ENCODE peak calls at places on chromosomes 16 and 17, in four cellular contexts. One of them, this sample, is unnamed.

GRCh38 chr17:79005063-79005861 is 4.3 kb downstream of the CANT1 start:
- DNase-seq in thyroid gland: peak; percentile 59
- DNase-seq in neural crest cell: no peak
- DNase-seq in ovary: peak; percentile 6
- DNase-seq in this sample: no peak

GRCh38 chr17:63932721-63933120 is 590 bp upstream of the CD79B start:
- DNase-seq in ovary: no peak
- DNase-seq in thyroid gland: no peak
- DNase-seq in neural crest cell: no peak
- DNase-seq in this sample: no peak

GRCh38 chr16:66189951-66190350 is 176.5 kb upstream of the CDH5 start:
- DNase-seq in thyroid gland: no peak
- DNase-seq in ovary: no peak
- DNase-seq in neural crest cell: no peak
- DNase-seq in this sample: peak; percentile 64

GRCh38 chr17:13503526-13503925 is 98.2 kb downstream of the HS3ST3A1 start:
- DNase-seq in ovary: no peak
- DNase-seq in neural crest cell: no peak
- DNase-seq in thyroid gland: no peak
- DNase-seq in this sample: no peak

GRCh38 chr16:15899538-15900100 is 11.2 kb upstream of the CEP20 start:
- DNase-seq in ovary: peak; percentile 12
- DNase-seq in neural crest cell: no peak
- DNase-seq in thyroid gland: peak; percentile 79
- DNase-seq in this sample: peak; percentile 77

GRCh38 chr16:31253642-31254045 is 6.1 kb upstream of the ITGAM start:
- DNase-seq in neural crest cell: no peak
- DNase-seq in ovary: no peak
- DNase-seq in thyroid gland: peak; percentile 2
- DNase-seq in this sample: no peak

GRCh38 chr16:11210260-11210659 is 45.7 kb downstream of the SOCS1 start:
- DNase-seq in thyroid gland: no peak
- DNase-seq in neural crest cell: no peak
- DNase-seq in ovary: no peak
- DNase-seq in this sample: no peak

GRCh38 chr16:53518550-53519416 is 15.8 kb upstream of the AKTIP start:
- DNase-seq in ovary: no peak
- DNase-seq in neural crest cell: no peak
- DNase-seq in thyroid gland: peak; percentile 21
- DNase-seq in this sample: peak; percentile 95

GRCh38 chr17:77343031-77343866 is 202.5 kb downstream of the SEC14L1 start:
- DNase-seq in thyroid gland: no peak
- DNase-seq in ovary: peak; percentile 2
- DNase-seq in neural crest cell: no peak
- DNase-seq in this sample: no peak

GRCh38 chr17:48613862-48614694 is 1.0 kb downstream of the HOXB8 start:
- DNase-seq in neural crest cell: no peak
- DNase-seq in thyroid gland: no peak
- DNase-seq in ovary: no peak
- DNase-seq in this sample: no peak

GRCh38 chr16:119835-120234 is 18.6 kb downstream of the NPRL3 start:
- DNase-seq in thyroid gland: no peak
- DNase-seq in neural crest cell: no peak
- DNase-seq in ovary: no peak
- DNase-seq in this sample: no peak

GRCh38 chr17:17152385-17152784 is 53.7 kb downstream of the PLD6 start:
- DNase-seq in neural crest cell: no peak
- DNase-seq in ovary: no peak
- DNase-seq in thyroid gland: peak; percentile 93
- DNase-seq in this sample: peak; percentile 15

GRCh38 chr17:34146440-34147043 is 108.5 kb upstream of the CCL2 start:
- DNase-seq in neural crest cell: peak; percentile 31
- DNase-seq in ovary: no peak
- DNase-seq in thyroid gland: peak; percentile 65
- DNase-seq in this sample: peak; percentile 4

GRCh38 chr16:27098366-27099050 is 31.8 kb downstream of the C16orf82 start:
- DNase-seq in thyroid gland: no peak
- DNase-seq in neural crest cell: no peak
- DNase-seq in ovary: no peak
- DNase-seq in this sample: no peak

GRCh38 chr16:48860341-48860740 is 250.4 kb upstream of the N4BP1 start:
- DNase-seq in thyroid gland: no peak
- DNase-seq in neural crest cell: no peak
- DNase-seq in ovary: no peak
- DNase-seq in this sample: no peak

DNA sequence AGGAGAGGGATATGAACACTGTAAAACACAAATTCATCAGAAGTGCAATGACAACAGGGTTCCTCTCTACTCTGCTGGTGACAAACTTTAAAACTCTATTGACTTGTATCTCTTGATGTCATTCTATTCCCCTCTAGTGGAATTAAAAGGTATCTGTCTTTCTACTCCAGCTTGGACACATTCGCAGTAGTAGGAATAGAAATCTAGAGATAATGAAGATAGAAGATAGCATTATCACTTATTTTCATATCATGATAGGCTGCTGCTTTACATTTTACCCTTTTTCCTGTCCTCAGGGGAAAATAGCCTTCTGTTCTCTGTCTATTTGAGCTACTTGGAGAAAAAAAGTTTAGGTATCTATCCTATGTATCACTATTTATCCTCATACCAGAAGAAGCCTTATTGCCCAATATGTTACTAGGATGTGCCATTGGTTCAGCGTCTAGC is 209.6 kb upstream of the CACNG5 start:
- DNase-seq in neural crest cell: no peak
- DNase-seq in ovary: no peak
- DNase-seq in thyroid gland: no peak
- DNase-seq in this sample: peak; percentile 45
- TF ChIP-seq CTCF in neural crest cell: peak; percentile 72
- TF ChIP-seq CTCF in ovary: peak; percentile 21
- TF ChIP-seq CTCF in thyroid gland: no peak
- TF ChIP-seq CTCF in this sample: peak; percentile 43

DNA sequence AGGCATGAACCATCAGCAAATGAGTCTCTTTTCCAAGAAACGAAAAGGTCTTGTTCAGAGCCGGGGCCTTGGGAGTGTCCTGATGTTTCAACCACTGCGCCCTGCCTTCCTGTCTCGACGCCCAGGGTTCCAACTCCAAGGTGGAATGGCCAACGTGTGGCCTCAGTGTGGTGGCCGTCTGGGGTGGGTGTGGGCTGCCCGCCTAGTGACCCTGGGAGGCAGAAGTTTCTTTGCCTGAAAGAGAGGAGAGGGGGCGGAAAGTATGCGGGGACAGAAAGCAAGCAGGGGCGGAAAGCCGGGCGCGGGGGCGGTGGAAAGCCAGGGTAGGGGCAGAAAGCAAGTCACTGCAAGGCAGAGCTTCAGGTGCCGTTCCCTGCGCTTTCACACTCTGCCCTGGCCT is 4.1 kb downstream of the MSRB1 start:
- DNase-seq in thyroid gland: no peak
- DNase-seq in ovary: no peak
- DNase-seq in neural crest cell: no peak
- DNase-seq in this sample: no peak
- TF ChIP-seq CTCF in thyroid gland: no peak
- TF ChIP-seq CTCF in ovary: no peak
- TF ChIP-seq CTCF in neural crest cell: no peak
- TF ChIP-seq CTCF in this sample: no peak

DNA sequence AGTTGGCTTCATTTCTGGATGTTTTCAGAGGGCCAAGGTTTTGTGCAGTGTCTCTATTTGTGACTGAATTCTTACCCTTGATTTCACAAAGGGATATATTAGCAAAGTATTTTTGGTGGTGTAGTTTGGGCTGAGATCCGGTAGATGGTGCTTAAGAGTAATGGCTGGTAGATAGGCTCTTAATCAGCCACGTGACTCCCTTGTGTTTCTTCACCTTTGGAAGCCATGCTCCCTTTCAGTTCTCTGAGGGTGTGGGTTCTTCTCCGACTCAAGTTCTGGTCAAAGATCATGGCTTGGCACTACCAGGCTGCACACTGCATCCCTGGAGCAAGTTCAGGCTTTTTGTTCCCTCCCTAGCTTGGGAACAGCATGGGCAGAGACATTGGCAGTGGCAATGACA is 887.3 kb downstream of the CDH8 start:
- DNase-seq in neural crest cell: no peak
- DNase-seq in ovary: no peak
- DNase-seq in thyroid gland: no peak
- DNase-seq in this sample: no peak
- TF ChIP-seq CTCF in neural crest cell: peak; percentile 22
- TF ChIP-seq CTCF in ovary: no peak
- TF ChIP-seq CTCF in thyroid gland: no peak
- TF ChIP-seq CTCF in this sample: no peak

GRCh38 chr16:56869513-56870270 is 4.7 kb downstream of the SLC12A3 start:
- DNase-seq in thyroid gland: no peak
- DNase-seq in ovary: no peak
- DNase-seq in neural crest cell: no peak
- DNase-seq in this sample: no peak
- TF ChIP-seq CTCF in thyroid gland: no peak
- TF ChIP-seq CTCF in ovary: no peak
- TF ChIP-seq CTCF in neural crest cell: no peak
- TF ChIP-seq CTCF in this sample: peak; percentile 8